ENCODE peak calls at places on chromosomes 2 and 18, in ten cellular contexts. One of them, this sample, is unnamed.

GRCh38 chr2:105056245-105056644 is 18.4 kb downstream of the MRPS9 start:
- DNase-seq in HepG2: no peak
- DNase-seq in H1: no peak
- DNase-seq in prostate gland: no peak
- DNase-seq in K562: no peak
- DNase-seq in GM12878: no peak
- DNase-seq in HL-60: no peak
- DNase-seq in stomach: no peak
- DNase-seq in HCT116: no peak
- DNase-seq in sigmoid colon: no peak
- DNase-seq in this sample: no peak

GRCh38 chr2:38017836-38018235 is 58.1 kb downstream of the CYP1B1 start:
- DNase-seq in HL-60: no peak
- DNase-seq in HCT116: no peak
- DNase-seq in H1: no peak
- DNase-seq in sigmoid colon: no peak
- DNase-seq in prostate gland: no peak
- DNase-seq in HepG2: no peak
- DNase-seq in stomach: no peak
- DNase-seq in GM12878: no peak
- DNase-seq in K562: no peak
- DNase-seq in this sample: no peak

GRCh38 chr2:209476367-209477191 is 52.7 kb downstream of the MAP2 start:
- DNase-seq in K562: no peak
- DNase-seq in HCT116: no peak
- DNase-seq in prostate gland: no peak
- DNase-seq in HepG2: no peak
- DNase-seq in sigmoid colon: peak; percentile 70
- DNase-seq in H1: no peak
- DNase-seq in GM12878: no peak
- DNase-seq in HL-60: no peak
- DNase-seq in stomach: peak; percentile 32
- DNase-seq in this sample: no peak

GRCh38 chr2:86223682-86224560 is 24.7 kb downstream of the MRPL35 start:
- DNase-seq in HL-60: no peak
- DNase-seq in HepG2: no peak
- DNase-seq in sigmoid colon: peak; percentile 78
- DNase-seq in K562: no peak
- DNase-seq in prostate gland: no peak
- DNase-seq in stomach: no peak
- DNase-seq in HCT116: no peak
- DNase-seq in H1: no peak
- DNase-seq in GM12878: no peak
- DNase-seq in this sample: no peak

GRCh38 chr2:232447638-232448472 is 8.1 kb upstream of the ALPI start:
- DNase-seq in H1: no peak
- DNase-seq in HL-60: no peak
- DNase-seq in GM12878: no peak
- DNase-seq in stomach: no peak
- DNase-seq in HCT116: no peak
- DNase-seq in prostate gland: no peak
- DNase-seq in sigmoid colon: no peak
- DNase-seq in K562: no peak
- DNase-seq in HepG2: no peak
- DNase-seq in this sample: no peak

GRCh38 chr18:58534535-58535301 is 94.2 kb downstream of the ALPK2 start:
- DNase-seq in K562: no peak
- DNase-seq in sigmoid colon: no peak
- DNase-seq in HCT116: no peak
- DNase-seq in HepG2: no peak
- DNase-seq in stomach: no peak
- DNase-seq in prostate gland: no peak
- DNase-seq in HL-60: no peak
- DNase-seq in H1: no peak
- DNase-seq in GM12878: no peak
- DNase-seq in this sample: no peak

GRCh38 chr2:226215902-226216503 is 583.6 kb downstream of the IRS1 start:
- DNase-seq in K562: peak; percentile 29
- DNase-seq in HepG2: peak; percentile 63
- DNase-seq in GM12878: no peak
- DNase-seq in HCT116: peak; percentile 77
- DNase-seq in stomach: peak; percentile 77
- DNase-seq in sigmoid colon: peak; percentile 79
- DNase-seq in HL-60: peak; percentile 71
- DNase-seq in H1: peak; percentile 49
- DNase-seq in prostate gland: peak; percentile 57
- DNase-seq in this sample: no peak

GRCh38 chr2:32452338-32453064 is 95.7 kb downstream of the BIRC6 start:
- DNase-seq in H1: no peak
- DNase-seq in stomach: no peak
- DNase-seq in sigmoid colon: no peak
- DNase-seq in K562: no peak
- DNase-seq in HL-60: no peak
- DNase-seq in GM12878: no peak
- DNase-seq in HCT116: no peak
- DNase-seq in HepG2: no peak
- DNase-seq in prostate gland: no peak
- DNase-seq in this sample: no peak

GRCh38 chr2:105887246-105887645 is 142.5 kb downstream of the NCK2 start:
- DNase-seq in HL-60: no peak
- DNase-seq in K562: no peak
- DNase-seq in GM12878: no peak
- DNase-seq in prostate gland: no peak
- DNase-seq in H1: no peak
- DNase-seq in HCT116: no peak
- DNase-seq in sigmoid colon: no peak
- DNase-seq in stomach: no peak
- DNase-seq in HepG2: no peak
- DNase-seq in this sample: no peak

GRCh38 chr2:125643128-125643527 is 1012.8 kb upstream of the GYPC start:
- DNase-seq in sigmoid colon: no peak
- DNase-seq in stomach: no peak
- DNase-seq in H1: no peak
- DNase-seq in K562: no peak
- DNase-seq in HL-60: no peak
- DNase-seq in prostate gland: no peak
- DNase-seq in HCT116: no peak
- DNase-seq in GM12878: peak; percentile 8
- DNase-seq in HepG2: no peak
- DNase-seq in this sample: no peak

GRCh38 chr2:6922201-6922656 is 5.0 kb downstream of the RNF144A start:
- DNase-seq in HL-60: no peak
- DNase-seq in HepG2: peak; percentile 84
- DNase-seq in stomach: no peak
- DNase-seq in HCT116: no peak
- DNase-seq in H1: no peak
- DNase-seq in GM12878: no peak
- DNase-seq in sigmoid colon: no peak
- DNase-seq in K562: no peak
- DNase-seq in prostate gland: no peak
- DNase-seq in this sample: peak; percentile 41

GRCh38 chr2:240725266-240726060 is 33.8 kb downstream of the AQP12A start:
- DNase-seq in stomach: no peak
- DNase-seq in prostate gland: no peak
- DNase-seq in HepG2: no peak
- DNase-seq in K562: no peak
- DNase-seq in sigmoid colon: no peak
- DNase-seq in HCT116: no peak
- DNase-seq in HL-60: no peak
- DNase-seq in GM12878: no peak
- DNase-seq in H1: no peak
- DNase-seq in this sample: no peak

GRCh38 chr2:238487134-238487533 is 60.4 kb downstream of the ASB1 start:
- DNase-seq in sigmoid colon: no peak
- DNase-seq in H1: no peak
- DNase-seq in stomach: peak; percentile 23
- DNase-seq in HepG2: no peak
- DNase-seq in HL-60: no peak
- DNase-seq in HCT116: no peak
- DNase-seq in GM12878: no peak
- DNase-seq in K562: no peak
- DNase-seq in prostate gland: no peak
- DNase-seq in this sample: no peak
- TF ChIP-seq POLR2AphosphoS5 in sigmoid colon: no peak
- TF ChIP-seq POLR2AphosphoS5 in H1: no peak
- TF ChIP-seq POLR2AphosphoS5 in stomach: no peak
- TF ChIP-seq POLR2AphosphoS5 in HepG2: no peak
- TF ChIP-seq POLR2AphosphoS5 in HL-60: no peak
- TF ChIP-seq POLR2AphosphoS5 in HCT116: no peak
- TF ChIP-seq POLR2AphosphoS5 in GM12878: no peak
- TF ChIP-seq POLR2AphosphoS5 in K562: no peak
- TF ChIP-seq POLR2AphosphoS5 in prostate gland: no peak
- TF ChIP-seq POLR2AphosphoS5 in this sample: no peak

GRCh38 chr18:3773303-3773702 is 323.3 kb downstream of the TGIF1 start:
- DNase-seq in sigmoid colon: no peak
- DNase-seq in K562: no peak
- DNase-seq in H1: no peak
- DNase-seq in HCT116: no peak
- DNase-seq in GM12878: no peak
- DNase-seq in stomach: no peak
- DNase-seq in HepG2: no peak
- DNase-seq in prostate gland: peak; percentile 23
- DNase-seq in HL-60: no peak
- DNase-seq in this sample: no peak
- TF ChIP-seq CTCF in sigmoid colon: no peak
- TF ChIP-seq CTCF in K562: no peak
- TF ChIP-seq CTCF in H1: no peak
- TF ChIP-seq CTCF in HCT116: no peak
- TF ChIP-seq CTCF in GM12878: peak; percentile 17
- TF ChIP-seq CTCF in stomach: peak; percentile 8
- TF ChIP-seq CTCF in HepG2: no peak
- TF ChIP-seq CTCF in prostate gland: peak; percentile 32
- TF ChIP-seq CTCF in HL-60: no peak
- TF ChIP-seq CTCF in this sample: no peak

GRCh38 chr2:164823126-164823525 is 18.5 kb downstream of the COBLL1 start:
- DNase-seq in HCT116: no peak
- DNase-seq in prostate gland: no peak
- DNase-seq in sigmoid colon: no peak
- DNase-seq in stomach: no peak
- DNase-seq in GM12878: no peak
- DNase-seq in K562: no peak
- DNase-seq in HL-60: no peak
- DNase-seq in HepG2: no peak
- DNase-seq in H1: no peak
- DNase-seq in this sample: no peak

GRCh38 chr2:164824865-164825264 is 16.8 kb downstream of the COBLL1 start:
- DNase-seq in H1: no peak
- DNase-seq in prostate gland: no peak
- DNase-seq in GM12878: no peak
- DNase-seq in K562: no peak
- DNase-seq in HepG2: no peak
- DNase-seq in HCT116: no peak
- DNase-seq in HL-60: no peak
- DNase-seq in sigmoid colon: no peak
- DNase-seq in stomach: no peak
- DNase-seq in this sample: no peak

GRCh38 chr2:164831180-164831579 is 10.4 kb downstream of the COBLL1 start:
- DNase-seq in K562: no peak
- DNase-seq in HL-60: no peak
- DNase-seq in prostate gland: no peak
- DNase-seq in sigmoid colon: no peak
- DNase-seq in GM12878: no peak
- DNase-seq in H1: no peak
- DNase-seq in HCT116: no peak
- DNase-seq in HepG2: no peak
- DNase-seq in stomach: no peak
- DNase-seq in this sample: no peak

GRCh38 chr2:164821338-164821737 is 20.3 kb downstream of the COBLL1 start:
- DNase-seq in stomach: no peak
- DNase-seq in HCT116: no peak
- DNase-seq in sigmoid colon: no peak
- DNase-seq in HepG2: no peak
- DNase-seq in GM12878: no peak
- DNase-seq in prostate gland: no peak
- DNase-seq in K562: no peak
- DNase-seq in H1: no peak
- DNase-seq in HL-60: no peak
- DNase-seq in this sample: no peak

GRCh38 chr2:164826293-164827243 is 15.1 kb downstream of the COBLL1 start:
- DNase-seq in H1: no peak
- DNase-seq in GM12878: no peak
- DNase-seq in HepG2: peak; percentile 81
- DNase-seq in HL-60: no peak
- DNase-seq in prostate gland: peak; percentile 90
- DNase-seq in HCT116: no peak
- DNase-seq in sigmoid colon: no peak
- DNase-seq in stomach: peak; percentile 86
- DNase-seq in K562: no peak
- DNase-seq in this sample: peak; percentile 84
- TF ChIP-seq POLR2AphosphoS5 in H1: no peak
- TF ChIP-seq POLR2AphosphoS5 in GM12878: no peak
- TF ChIP-seq POLR2AphosphoS5 in HepG2: no peak
- TF ChIP-seq POLR2AphosphoS5 in HL-60: no peak
- TF ChIP-seq POLR2AphosphoS5 in prostate gland: peak; percentile 90
- TF ChIP-seq POLR2AphosphoS5 in HCT116: no peak
- TF ChIP-seq POLR2AphosphoS5 in sigmoid colon: no peak
- TF ChIP-seq POLR2AphosphoS5 in stomach: peak; percentile 66
- TF ChIP-seq POLR2AphosphoS5 in K562: no peak
- TF ChIP-seq POLR2AphosphoS5 in this sample: no peak

GRCh38 chr2:67008114-67008513 is 389.0 kb upstream of the ETAA1 start:
- DNase-seq in HL-60: no peak
- DNase-seq in HepG2: no peak
- DNase-seq in sigmoid colon: no peak
- DNase-seq in GM12878: no peak
- DNase-seq in H1: no peak
- DNase-seq in HCT116: no peak
- DNase-seq in K562: no peak
- DNase-seq in prostate gland: no peak
- DNase-seq in stomach: no peak
- DNase-seq in this sample: no peak

GRCh38 chr2:67006373-67006960 is 390.7 kb upstream of the ETAA1 start:
- DNase-seq in HCT116: no peak
- DNase-seq in stomach: no peak
- DNase-seq in HL-60: no peak
- DNase-seq in sigmoid colon: no peak
- DNase-seq in prostate gland: no peak
- DNase-seq in K562: no peak
- DNase-seq in HepG2: no peak
- DNase-seq in GM12878: no peak
- DNase-seq in H1: no peak
- DNase-seq in this sample: no peak

DNA sequence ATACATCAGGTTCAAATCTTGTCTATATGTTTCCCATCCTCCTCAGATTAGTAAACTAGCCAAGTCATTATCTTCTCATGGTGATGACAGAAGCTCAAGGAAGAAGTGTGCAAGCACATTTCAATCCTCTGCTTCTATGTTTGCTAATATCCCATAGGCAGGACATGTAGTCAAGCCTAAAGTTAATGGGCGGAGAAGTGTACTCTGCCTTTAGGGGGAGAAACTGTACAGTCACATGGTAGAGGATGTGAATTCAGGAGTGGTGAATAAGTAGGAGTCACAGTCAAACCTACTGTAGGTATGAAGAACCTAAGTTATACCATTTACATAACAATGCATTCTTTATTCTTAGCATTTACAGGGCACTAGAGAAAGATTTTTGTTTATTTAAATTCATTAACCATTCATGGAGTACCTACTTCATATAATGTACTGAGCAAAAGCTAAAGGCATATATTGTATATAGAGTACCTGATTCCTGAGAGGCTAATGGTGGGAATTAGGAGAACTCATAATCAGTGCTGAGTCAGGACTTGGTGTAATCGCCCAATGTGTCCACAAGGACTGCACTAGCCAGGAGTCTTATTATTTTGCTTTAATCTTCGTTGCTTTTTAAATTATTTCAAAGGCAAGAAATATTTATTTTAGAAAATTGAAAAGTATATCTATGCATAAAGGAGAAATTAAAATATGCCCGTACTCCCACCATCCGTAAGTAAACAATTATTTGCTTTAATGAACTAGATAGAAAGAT is 394.3 kb upstream of the ETAA1 start:
- DNase-seq in sigmoid colon: no peak
- DNase-seq in HCT116: no peak
- DNase-seq in HL-60: no peak
- DNase-seq in H1: no peak
- DNase-seq in prostate gland: no peak
- DNase-seq in GM12878: no peak
- DNase-seq in HepG2: no peak
- DNase-seq in stomach: no peak
- DNase-seq in K562: no peak
- DNase-seq in this sample: no peak
- TF ChIP-seq CTCF in sigmoid colon: no peak
- TF ChIP-seq CTCF in HCT116: no peak
- TF ChIP-seq CTCF in HL-60: no peak
- TF ChIP-seq CTCF in H1: peak; percentile 14
- TF ChIP-seq CTCF in prostate gland: no peak
- TF ChIP-seq CTCF in GM12878: no peak
- TF ChIP-seq CTCF in HepG2: no peak
- TF ChIP-seq CTCF in stomach: no peak
- TF ChIP-seq CTCF in K562: no peak
- TF ChIP-seq CTCF in this sample: no peak